ENCODE peak calls at places on chromosome 20, in ten cellular contexts. Q is psoas muscle; W is fibroblast of the aortic adventitia; H is CD4-positive, CD25-positive, alpha-beta regulatory T cell; K is MG63; F is left ventricle myocardium inferior; A is fibroblast of lung; Y is foreskin fibroblast; Z is A549; U is CD8-positive, alpha-beta T cell. G is an unnamed sample.

GRCh38 chr20:3679749-3680700 is 1.8 kb downstream of the ADAM33 start:
- DNase-seq in Q (peak), W (peak), H (no peak), K (peak), F (peak), A (peak), Y (peak), Z (no peak), U (no peak), G (peak)

GRCh38 chr20:42734660-42735368 is 454.9 kb downstream of the PTPRT start:
- DNase-seq in Q (no peak), W (no peak), H (no peak), K (no peak), F (no peak), A (no peak), Y (no peak), Z (no peak), U (no peak), G (no peak)

GRCh38 chr20:4513720-4514119 is 208.0 kb upstream of the PRND start:
- DNase-seq in Q (no peak), W (peak), H (no peak), K (no peak), F (no peak), A (peak), Y (peak), Z (peak), U (no peak), G (peak)

GRCh38 chr20:16637814-16638213 is 64.6 kb upstream of the KIF16B start:
- DNase-seq in Q (no peak), W (no peak), H (no peak), K (no peak), F (no peak), A (no peak), Y (no peak), Z (no peak), U (no peak), G (no peak)

GRCh38 chr20:577167-577791 is 32.8 kb downstream of the TCF15 start:
- DNase-seq in Q (no peak), W (peak), H (no peak), K (no peak), F (no peak), A (no peak), Y (peak), Z (peak), U (no peak), G (peak)

GRCh38 chr20:6588296-6588695 is 179.2 kb upstream of the BMP2 start:
- DNase-seq in Q (no peak), W (peak), H (no peak), K (peak), F (no peak), A (peak), Y (peak), Z (no peak), U (no peak), G (no peak)

GRCh38 chr20:45792513-45793118 is 862 bp downstream of the DNTTIP1 start:
- DNase-seq in Q (no peak), W (no peak), H (peak), K (no peak), F (no peak), A (no peak), Y (no peak), Z (no peak), U (no peak), G (no peak)

GRCh38 chr20:1920826-1921225 is 25.6 kb downstream of the SIRPA start:
- DNase-seq in Q (no peak), W (no peak), H (no peak), K (no peak), F (no peak), A (no peak), Y (no peak), Z (no peak), U (no peak), G (no peak)

GRCh38 chr20:483791-484644 is 21.7 kb upstream of the TBC1D20 start:
- DNase-seq in Q (no peak), W (no peak), H (no peak), K (no peak), F (peak), A (no peak), Y (no peak), Z (no peak), U (no peak), G (no peak)

GRCh38 chr20:37915800-37916570 is 13.1 kb downstream of the VSTM2L start:
- DNase-seq in Q (no peak), W (no peak), H (no peak), K (no peak), F (peak), A (no peak), Y (no peak), Z (no peak), U (no peak), G (no peak)

GRCh38 chr20:15455279-15455678 is 1117.9 kb upstream of the FLRT3 start:
- DNase-seq in Q (no peak), W (no peak), H (no peak), K (no peak), F (no peak), A (no peak), Y (no peak), Z (no peak), U (no peak), G (no peak)

GRCh38 chr20:40763646-40764295 is 74.7 kb upstream of the MAFB start:
- DNase-seq in Q (no peak), W (peak), H (no peak), K (peak), F (no peak), A (peak), Y (peak), Z (no peak), U (no peak), G (peak)

GRCh38 chr20:47502801-47503239 is 1.1 kb downstream of the NCOA3 start:
- DNase-seq in Q (no peak), W (peak), H (peak), K (no peak), F (no peak), A (peak), Y (peak), Z (peak), U (no peak), G (peak)

GRCh38 chr20:47500554-47500953 is 1.1 kb upstream of the NCOA3 start:
- DNase-seq in Q (no peak), W (no peak), H (no peak), K (no peak), F (no peak), A (no peak), Y (peak), Z (no peak), U (no peak), G (no peak)

GRCh38 chr20:47501483-47502270 is at the start of gene NCOA3:
- DNase-seq in Q (peak), W (peak), H (peak), K (peak), F (peak), A (peak), Y (peak), Z (peak), U (peak), G (peak)

GRCh38 chr20:47502271-47502730 is 614 bp downstream of the NCOA3 start:
- DNase-seq in Q (peak), W (peak), H (no peak), K (peak), F (peak), A (no peak), Y (peak), Z (no peak), U (no peak), G (peak)

DNA sequence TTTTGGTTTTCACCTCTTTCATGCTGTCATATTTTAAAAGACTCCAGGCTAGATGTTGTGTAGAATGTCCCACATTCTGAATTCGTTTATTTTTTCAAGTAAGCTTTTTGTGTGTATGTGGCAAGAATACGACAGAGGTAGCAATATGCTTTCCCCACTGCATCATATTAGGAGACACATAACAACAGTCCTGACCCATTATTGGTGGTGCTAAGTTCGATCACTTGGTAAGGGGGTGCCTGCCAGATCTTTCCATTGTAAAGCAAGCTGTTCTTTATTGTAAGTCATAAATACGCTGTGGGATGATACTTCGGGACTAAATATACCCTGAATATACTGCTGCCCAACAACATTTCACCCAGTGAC is 587 bp upstream of the NCOA3 start:
- DNase-seq in Q (no peak), W (peak), H (no peak), K (no peak), F (no peak), A (peak), Y (no peak), Z (peak), U (no peak), G (peak)
- H3K4me3 ChIP-seq in Q (peak), W (peak), H (peak), K (peak), F (peak), A (peak), Y (peak), Z (peak), U (peak), G (peak)

GRCh38 chr20:50724851-50725721 is 6.3 kb upstream of the PARD6B start:
- DNase-seq in Q (peak), W (peak), H (no peak), K (peak), F (peak), A (peak), Y (peak), Z (peak), U (no peak), G (peak)

GRCh38 chr20:50721881-50722281 is 9.5 kb upstream of the PARD6B start:
- DNase-seq in Q (peak), W (no peak), H (no peak), K (no peak), F (peak), A (no peak), Y (peak), Z (no peak), U (no peak), G (peak)

GRCh38 chr20:50724112-50724724 is 7.2 kb upstream of the PARD6B start:
- DNase-seq in Q (no peak), W (no peak), H (no peak), K (no peak), F (no peak), A (no peak), Y (no peak), Z (no peak), U (no peak), G (no peak)

GRCh38 chr20:50722466-50723155 is 8.8 kb upstream of the PARD6B start:
- DNase-seq in Q (no peak), W (no peak), H (no peak), K (no peak), F (no peak), A (no peak), Y (no peak), Z (no peak), U (no peak), G (no peak)

GRCh38 chr20:50723672-50724071 is 7.7 kb upstream of the PARD6B start:
- DNase-seq in Q (no peak), W (no peak), H (no peak), K (no peak), F (no peak), A (no peak), Y (no peak), Z (no peak), U (no peak), G (no peak)
- H3K4me3 ChIP-seq in Q (no peak), W (no peak), H (no peak), K (no peak), F (no peak), A (no peak), Y (no peak), Z (no peak), U (no peak), G (no peak)

DNA sequence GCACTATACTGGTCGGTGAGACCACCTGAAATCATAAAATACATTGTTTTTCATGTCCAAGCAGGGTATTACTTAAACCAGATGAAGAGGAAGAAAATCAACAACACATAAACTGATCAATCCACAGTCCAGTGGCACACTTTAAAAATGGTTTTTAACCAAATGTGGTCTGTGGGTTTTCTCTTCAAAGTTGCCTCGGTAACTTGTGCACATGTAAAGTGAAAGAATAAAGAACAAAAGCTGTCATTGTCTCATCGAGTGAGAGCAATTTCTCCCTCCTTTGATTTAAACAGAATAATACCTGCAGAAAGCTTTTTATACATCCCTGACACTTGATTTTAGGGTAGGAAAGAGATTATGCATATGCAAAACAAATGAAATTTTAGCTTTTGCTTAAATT is 3.7 kb downstream of the FLRT3 start:
- DNase-seq in Q (no peak), W (no peak), H (no peak), K (no peak), F (no peak), A (no peak), Y (no peak), Z (no peak), U (no peak), G (no peak)
- H3K4me3 ChIP-seq in Q (peak), W (no peak), H (no peak), K (peak), F (no peak), A (peak), Y (no peak), Z (peak), U (no peak), G (no peak)

DNA sequence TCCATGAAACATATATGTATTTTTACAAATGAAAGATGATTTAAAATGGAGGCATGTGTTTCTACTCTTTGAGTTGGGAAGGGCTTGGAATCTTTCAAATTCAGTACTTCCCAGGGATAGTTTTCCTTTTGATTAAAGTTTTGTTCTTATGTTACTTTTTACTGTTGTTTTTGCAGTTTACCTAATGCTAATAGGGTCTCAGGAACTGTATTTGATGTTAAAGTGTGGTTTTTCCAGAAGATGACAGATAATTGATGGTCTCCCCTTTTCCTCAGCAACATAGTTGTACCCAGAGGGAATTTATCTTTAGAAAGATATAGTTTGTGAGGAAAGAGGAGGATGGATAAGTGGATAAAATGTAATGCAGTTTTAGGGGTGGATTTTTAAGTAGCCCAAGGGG is 42.1 kb downstream of the GNAS start:
- DNase-seq in Q (no peak), W (no peak), H (no peak), K (no peak), F (no peak), A (no peak), Y (no peak), Z (no peak), U (no peak), G (no peak)
- H3K4me3 ChIP-seq in Q (peak), W (peak), H (peak), K (peak), F (peak), A (peak), Y (peak), Z (no peak), U (no peak), G (peak)

DNA sequence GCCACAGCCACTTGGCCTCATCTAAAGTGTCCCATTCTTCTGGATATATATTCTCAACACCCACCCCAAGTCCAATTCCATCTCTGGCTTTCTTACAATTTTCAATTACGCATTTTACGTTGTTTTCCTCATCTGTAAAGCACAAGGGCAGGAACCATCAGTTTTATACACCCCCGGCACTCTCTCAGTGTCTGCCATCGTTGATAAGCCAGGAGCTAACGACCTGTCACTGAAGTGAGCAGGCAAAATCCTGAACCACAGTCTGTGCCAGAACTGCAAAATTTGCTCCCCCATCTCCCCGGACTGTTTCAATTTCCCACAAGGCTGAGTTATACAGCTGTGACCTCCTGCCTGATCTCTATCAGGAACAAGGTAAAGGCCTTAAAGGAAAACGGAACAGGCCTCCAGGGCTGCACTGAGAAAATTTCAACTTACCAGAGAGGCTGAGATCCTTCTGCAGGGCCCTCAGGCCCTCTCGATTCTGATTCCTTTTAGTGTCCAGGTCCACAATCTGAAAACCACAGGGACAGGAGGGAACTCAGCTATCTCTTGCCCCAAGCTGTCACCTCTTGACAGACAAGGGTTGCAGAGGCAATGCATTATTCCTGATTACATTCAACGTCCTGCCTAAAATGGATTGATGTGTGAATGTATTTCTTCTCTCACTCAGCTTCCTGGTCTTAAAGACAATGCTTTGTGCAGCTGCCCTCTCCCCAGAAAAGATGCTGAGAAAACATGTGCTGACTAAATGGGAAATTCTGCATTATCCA is 1.8 kb downstream of the PDRG1 start:
- DNase-seq in Q (no peak), W (no peak), H (no peak), K (no peak), F (no peak), A (no peak), Y (no peak), Z (no peak), U (no peak), G (no peak)
- H3K4me3 ChIP-seq in Q (peak), W (peak), H (peak), K (peak), F (peak), A (no peak), Y (peak), Z (peak), U (no peak), G (no peak)

DNA sequence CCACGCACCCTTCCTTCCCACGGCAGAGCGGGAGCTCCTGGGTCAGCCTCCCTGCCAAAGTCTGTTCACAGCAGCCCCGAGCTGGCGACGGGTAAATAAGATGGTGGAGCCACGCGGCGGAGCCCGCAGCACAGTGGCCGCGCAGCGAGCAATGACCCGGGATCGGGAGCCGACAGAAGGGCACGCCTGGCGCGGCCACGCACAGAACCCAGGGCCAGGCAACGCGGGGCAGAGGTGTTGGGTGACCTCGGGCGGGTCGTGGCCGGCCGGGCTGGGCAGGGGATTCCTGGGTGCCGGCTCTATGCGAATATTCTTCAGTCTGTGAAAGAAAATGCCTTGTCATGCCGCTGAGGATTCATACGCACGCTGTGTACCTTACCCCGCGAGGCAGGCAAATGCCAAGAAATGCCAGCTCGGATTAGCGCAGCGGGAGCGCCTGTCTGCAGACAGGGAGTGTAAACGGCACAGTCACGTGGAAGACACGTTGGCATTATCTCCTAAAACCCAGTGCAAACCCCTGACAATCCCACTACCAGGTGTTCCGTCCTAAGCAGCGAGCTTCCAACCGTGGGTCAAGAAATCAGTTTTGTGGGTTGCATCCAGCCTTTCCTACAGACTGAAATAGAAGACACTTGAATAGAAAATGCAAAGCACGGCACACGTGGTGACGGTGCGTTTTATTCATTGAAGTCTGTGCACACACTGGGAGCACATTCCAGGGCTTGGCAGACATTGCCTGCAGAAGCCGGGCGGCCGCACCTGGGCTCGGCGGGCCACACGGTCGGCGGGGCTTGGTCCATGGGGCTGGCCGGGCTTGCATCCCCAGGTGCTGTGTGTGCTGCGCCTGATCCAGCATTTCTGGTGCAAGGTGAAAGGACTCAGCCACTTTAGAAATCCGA is 18.3 kb downstream of the CHRNA4 start:
- DNase-seq in Q (no peak), W (no peak), H (no peak), K (no peak), F (no peak), A (no peak), Y (no peak), Z (no peak), U (no peak), G (no peak)
- H3K4me3 ChIP-seq in Q (no peak), W (no peak), H (no peak), K (no peak), F (no peak), A (no peak), Y (no peak), Z (no peak), U (no peak), G (no peak)

DNA sequence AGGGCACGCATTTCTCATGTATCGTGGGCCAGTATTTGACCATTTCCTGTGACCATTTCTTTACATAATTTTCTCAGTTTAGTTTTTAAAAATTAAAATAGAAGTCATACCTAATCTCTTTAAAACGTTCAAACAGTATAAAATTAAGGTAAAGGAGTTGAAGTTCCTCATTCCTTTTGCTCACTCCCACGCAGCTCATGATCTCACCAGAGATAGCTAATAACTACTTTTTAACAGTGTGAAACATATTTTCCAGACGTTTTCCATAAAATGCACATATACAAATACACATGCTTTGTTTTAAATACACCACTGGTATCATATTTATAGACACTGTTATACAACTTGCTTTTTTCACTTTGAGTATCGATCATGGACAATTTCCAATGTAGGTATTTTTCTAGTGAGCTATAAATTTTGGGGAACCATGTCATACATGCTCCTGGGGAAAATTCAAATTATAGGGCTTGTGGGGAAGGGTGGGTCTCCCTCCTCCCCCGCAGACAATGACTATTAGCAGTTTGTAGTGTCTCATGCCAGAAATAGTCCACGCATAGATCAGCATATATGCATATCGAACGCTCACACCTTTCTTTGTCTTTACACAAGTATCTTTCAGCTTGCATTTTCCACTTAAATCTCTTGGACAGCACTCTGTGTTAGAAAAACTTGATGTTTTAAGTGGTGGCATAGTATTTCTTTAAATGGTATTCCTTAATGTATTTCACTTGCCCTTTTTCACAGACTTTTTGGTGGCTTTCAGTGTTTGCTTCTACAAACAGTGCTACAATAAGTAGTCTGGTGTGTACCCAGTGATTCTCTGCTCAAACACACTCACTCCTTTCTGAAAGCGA is 145.5 kb upstream of the ZNF217 start:
- DNase-seq in Q (no peak), W (no peak), H (no peak), K (peak), F (no peak), A (no peak), Y (no peak), Z (no peak), U (no peak), G (peak)
- H3K4me3 ChIP-seq in Q (peak), W (no peak), H (no peak), K (peak), F (peak), A (no peak), Y (peak), Z (peak), U (no peak), G (peak)